ENCODE peak calls at places on chromosome 12, in ten cellular contexts. One of them, this sample, is unnamed.

GRCh38 chr12:169528-170360 is 44.2 kb downstream of the SLC6A12 start:
- DNase-seq in stimulated activated CD8-positive, alpha-beta memory T cell treated with anti-CD3 and anti-CD28 coated beads, Interleukin-4, amount 100 ng/mL, for 1 hour: no peak
- DNase-seq in lower lobe of right lung: no peak
- DNase-seq in activated naive CD8-positive, alpha-beta T cell treated with anti-CD3 and anti-CD28 coated beads, Interleukin-2, amount 50 U/mL, for 24 hours: no peak
- DNase-seq in GF-D8: no peak
- DNase-seq in NCI-H524: no peak
- DNase-seq in keratinocyte: no peak
- DNase-seq in mesendoderm: peak
- DNase-seq in amniotic stem cell: no peak
- DNase-seq in fibroblast of lung: no peak
- DNase-seq in this sample: no peak

GRCh38 chr12:91920276-91920675 is 225.4 kb downstream of the BTG1 start:
- DNase-seq in keratinocyte: no peak
- DNase-seq in fibroblast of lung: peak
- DNase-seq in NCI-H524: no peak
- DNase-seq in lower lobe of right lung: no peak
- DNase-seq in stimulated activated CD8-positive, alpha-beta memory T cell treated with anti-CD3 and anti-CD28 coated beads, Interleukin-4, amount 100 ng/mL, for 1 hour: no peak
- DNase-seq in activated naive CD8-positive, alpha-beta T cell treated with anti-CD3 and anti-CD28 coated beads, Interleukin-2, amount 50 U/mL, for 24 hours: no peak
- DNase-seq in mesendoderm: no peak
- DNase-seq in GF-D8: no peak
- DNase-seq in amniotic stem cell: no peak
- DNase-seq in this sample: no peak

GRCh38 chr12:26636710-26637328 is 196.2 kb downstream of the ITPR2 start:
- DNase-seq in lower lobe of right lung: no peak
- DNase-seq in GF-D8: no peak
- DNase-seq in activated naive CD8-positive, alpha-beta T cell treated with anti-CD3 and anti-CD28 coated beads, Interleukin-2, amount 50 U/mL, for 24 hours: no peak
- DNase-seq in mesendoderm: peak
- DNase-seq in NCI-H524: no peak
- DNase-seq in stimulated activated CD8-positive, alpha-beta memory T cell treated with anti-CD3 and anti-CD28 coated beads, Interleukin-4, amount 100 ng/mL, for 1 hour: no peak
- DNase-seq in keratinocyte: no peak
- DNase-seq in amniotic stem cell: no peak
- DNase-seq in fibroblast of lung: peak
- DNase-seq in this sample: peak

GRCh38 chr12:55017421-55017820 is 2.4 kb upstream of the NEUROD4 start:
- DNase-seq in keratinocyte: no peak
- DNase-seq in fibroblast of lung: no peak
- DNase-seq in mesendoderm: no peak
- DNase-seq in amniotic stem cell: no peak
- DNase-seq in lower lobe of right lung: no peak
- DNase-seq in GF-D8: no peak
- DNase-seq in stimulated activated CD8-positive, alpha-beta memory T cell treated with anti-CD3 and anti-CD28 coated beads, Interleukin-4, amount 100 ng/mL, for 1 hour: no peak
- DNase-seq in activated naive CD8-positive, alpha-beta T cell treated with anti-CD3 and anti-CD28 coated beads, Interleukin-2, amount 50 U/mL, for 24 hours: no peak
- DNase-seq in NCI-H524: peak
- DNase-seq in this sample: no peak

GRCh38 chr12:108787539-108787938 is 56.2 kb upstream of the CORO1C start:
- DNase-seq in mesendoderm: no peak
- DNase-seq in amniotic stem cell: no peak
- DNase-seq in fibroblast of lung: no peak
- DNase-seq in NCI-H524: no peak
- DNase-seq in activated naive CD8-positive, alpha-beta T cell treated with anti-CD3 and anti-CD28 coated beads, Interleukin-2, amount 50 U/mL, for 24 hours: no peak
- DNase-seq in GF-D8: no peak
- DNase-seq in keratinocyte: no peak
- DNase-seq in stimulated activated CD8-positive, alpha-beta memory T cell treated with anti-CD3 and anti-CD28 coated beads, Interleukin-4, amount 100 ng/mL, for 1 hour: no peak
- DNase-seq in lower lobe of right lung: no peak
- DNase-seq in this sample: no peak

GRCh38 chr12:76762556-76762955 is 1.4 kb upstream of the ZDHHC17 start:
- DNase-seq in fibroblast of lung: no peak
- DNase-seq in keratinocyte: no peak
- DNase-seq in GF-D8: no peak
- DNase-seq in NCI-H524: peak
- DNase-seq in activated naive CD8-positive, alpha-beta T cell treated with anti-CD3 and anti-CD28 coated beads, Interleukin-2, amount 50 U/mL, for 24 hours: no peak
- DNase-seq in lower lobe of right lung: no peak
- DNase-seq in stimulated activated CD8-positive, alpha-beta memory T cell treated with anti-CD3 and anti-CD28 coated beads, Interleukin-4, amount 100 ng/mL, for 1 hour: no peak
- DNase-seq in mesendoderm: peak
- DNase-seq in amniotic stem cell: no peak
- DNase-seq in this sample: no peak

GRCh38 chr12:8605057-8605456 is 7.6 kb downstream of the AICDA start:
- DNase-seq in activated naive CD8-positive, alpha-beta T cell treated with anti-CD3 and anti-CD28 coated beads, Interleukin-2, amount 50 U/mL, for 24 hours: no peak
- DNase-seq in stimulated activated CD8-positive, alpha-beta memory T cell treated with anti-CD3 and anti-CD28 coated beads, Interleukin-4, amount 100 ng/mL, for 1 hour: no peak
- DNase-seq in keratinocyte: no peak
- DNase-seq in fibroblast of lung: no peak
- DNase-seq in mesendoderm: no peak
- DNase-seq in NCI-H524: no peak
- DNase-seq in amniotic stem cell: no peak
- DNase-seq in GF-D8: no peak
- DNase-seq in lower lobe of right lung: no peak
- DNase-seq in this sample: no peak

GRCh38 chr12:104604995-104605675 is 148.4 kb downstream of the CHST11 start:
- DNase-seq in activated naive CD8-positive, alpha-beta T cell treated with anti-CD3 and anti-CD28 coated beads, Interleukin-2, amount 50 U/mL, for 24 hours: no peak
- DNase-seq in GF-D8: no peak
- DNase-seq in fibroblast of lung: no peak
- DNase-seq in lower lobe of right lung: peak
- DNase-seq in amniotic stem cell: no peak
- DNase-seq in mesendoderm: peak
- DNase-seq in stimulated activated CD8-positive, alpha-beta memory T cell treated with anti-CD3 and anti-CD28 coated beads, Interleukin-4, amount 100 ng/mL, for 1 hour: no peak
- DNase-seq in keratinocyte: no peak
- DNase-seq in NCI-H524: no peak
- DNase-seq in this sample: no peak

GRCh38 chr12:49969027-49969426 is 3.7 kb upstream of the AQP6 start:
- DNase-seq in keratinocyte: no peak
- DNase-seq in lower lobe of right lung: no peak
- DNase-seq in stimulated activated CD8-positive, alpha-beta memory T cell treated with anti-CD3 and anti-CD28 coated beads, Interleukin-4, amount 100 ng/mL, for 1 hour: no peak
- DNase-seq in NCI-H524: no peak
- DNase-seq in fibroblast of lung: no peak
- DNase-seq in activated naive CD8-positive, alpha-beta T cell treated with anti-CD3 and anti-CD28 coated beads, Interleukin-2, amount 50 U/mL, for 24 hours: no peak
- DNase-seq in mesendoderm: no peak
- DNase-seq in GF-D8: no peak
- DNase-seq in amniotic stem cell: no peak
- DNase-seq in this sample: no peak

GRCh38 chr12:96503971-96504370 is 14.6 kb downstream of the CFAP54 start:
- DNase-seq in GF-D8: no peak
- DNase-seq in keratinocyte: no peak
- DNase-seq in NCI-H524: no peak
- DNase-seq in amniotic stem cell: no peak
- DNase-seq in stimulated activated CD8-positive, alpha-beta memory T cell treated with anti-CD3 and anti-CD28 coated beads, Interleukin-4, amount 100 ng/mL, for 1 hour: no peak
- DNase-seq in fibroblast of lung: peak
- DNase-seq in activated naive CD8-positive, alpha-beta T cell treated with anti-CD3 and anti-CD28 coated beads, Interleukin-2, amount 50 U/mL, for 24 hours: no peak
- DNase-seq in mesendoderm: no peak
- DNase-seq in lower lobe of right lung: no peak
- DNase-seq in this sample: no peak

GRCh38 chr12:46661161-46661845 is 164.5 kb downstream of the SLC38A4 start:
- DNase-seq in amniotic stem cell: peak
- DNase-seq in GF-D8: peak
- DNase-seq in stimulated activated CD8-positive, alpha-beta memory T cell treated with anti-CD3 and anti-CD28 coated beads, Interleukin-4, amount 100 ng/mL, for 1 hour: no peak
- DNase-seq in mesendoderm: peak
- DNase-seq in lower lobe of right lung: no peak
- DNase-seq in keratinocyte: no peak
- DNase-seq in fibroblast of lung: peak
- DNase-seq in activated naive CD8-positive, alpha-beta T cell treated with anti-CD3 and anti-CD28 coated beads, Interleukin-2, amount 50 U/mL, for 24 hours: no peak
- DNase-seq in NCI-H524: peak
- DNase-seq in this sample: peak

GRCh38 chr12:6200266-6201198 is at the start of gene CD9:
- DNase-seq in lower lobe of right lung: peak
- DNase-seq in stimulated activated CD8-positive, alpha-beta memory T cell treated with anti-CD3 and anti-CD28 coated beads, Interleukin-4, amount 100 ng/mL, for 1 hour: no peak
- DNase-seq in keratinocyte: no peak
- DNase-seq in activated naive CD8-positive, alpha-beta T cell treated with anti-CD3 and anti-CD28 coated beads, Interleukin-2, amount 50 U/mL, for 24 hours: peak
- DNase-seq in mesendoderm: peak
- DNase-seq in NCI-H524: peak
- DNase-seq in amniotic stem cell: no peak
- DNase-seq in GF-D8: no peak
- DNase-seq in fibroblast of lung: no peak
- DNase-seq in this sample: peak

GRCh38 chr12:117897379-117898161 is 71.2 kb downstream of the KSR2 start:
- DNase-seq in stimulated activated CD8-positive, alpha-beta memory T cell treated with anti-CD3 and anti-CD28 coated beads, Interleukin-4, amount 100 ng/mL, for 1 hour: no peak
- DNase-seq in lower lobe of right lung: no peak
- DNase-seq in amniotic stem cell: no peak
- DNase-seq in keratinocyte: no peak
- DNase-seq in activated naive CD8-positive, alpha-beta T cell treated with anti-CD3 and anti-CD28 coated beads, Interleukin-2, amount 50 U/mL, for 24 hours: no peak
- DNase-seq in GF-D8: no peak
- DNase-seq in mesendoderm: no peak
- DNase-seq in NCI-H524: no peak
- DNase-seq in fibroblast of lung: no peak
- DNase-seq in this sample: no peak

GRCh38 chr12:131944601-131945251 is 5.0 kb upstream of the EP400 start:
- DNase-seq in lower lobe of right lung: peak
- DNase-seq in mesendoderm: no peak
- DNase-seq in activated naive CD8-positive, alpha-beta T cell treated with anti-CD3 and anti-CD28 coated beads, Interleukin-2, amount 50 U/mL, for 24 hours: no peak
- DNase-seq in NCI-H524: peak
- DNase-seq in amniotic stem cell: no peak
- DNase-seq in fibroblast of lung: no peak
- DNase-seq in stimulated activated CD8-positive, alpha-beta memory T cell treated with anti-CD3 and anti-CD28 coated beads, Interleukin-4, amount 100 ng/mL, for 1 hour: no peak
- DNase-seq in keratinocyte: no peak
- DNase-seq in GF-D8: no peak
- DNase-seq in this sample: no peak

GRCh38 chr12:129119537-129119936 is 266.3 kb downstream of the GLT1D1 start:
- DNase-seq in mesendoderm: peak
- DNase-seq in GF-D8: no peak
- DNase-seq in keratinocyte: no peak
- DNase-seq in amniotic stem cell: no peak
- DNase-seq in activated naive CD8-positive, alpha-beta T cell treated with anti-CD3 and anti-CD28 coated beads, Interleukin-2, amount 50 U/mL, for 24 hours: no peak
- DNase-seq in NCI-H524: no peak
- DNase-seq in lower lobe of right lung: no peak
- DNase-seq in stimulated activated CD8-positive, alpha-beta memory T cell treated with anti-CD3 and anti-CD28 coated beads, Interleukin-4, amount 100 ng/mL, for 1 hour: no peak
- DNase-seq in fibroblast of lung: no peak
- DNase-seq in this sample: no peak

GRCh38 chr12:44000309-44000952 is 164.6 kb downstream of the TMEM117 start:
- DNase-seq in fibroblast of lung: peak
- DNase-seq in amniotic stem cell: no peak
- DNase-seq in lower lobe of right lung: no peak
- DNase-seq in keratinocyte: peak
- DNase-seq in GF-D8: peak
- DNase-seq in mesendoderm: peak
- DNase-seq in stimulated activated CD8-positive, alpha-beta memory T cell treated with anti-CD3 and anti-CD28 coated beads, Interleukin-4, amount 100 ng/mL, for 1 hour: no peak
- DNase-seq in NCI-H524: peak
- DNase-seq in activated naive CD8-positive, alpha-beta T cell treated with anti-CD3 and anti-CD28 coated beads, Interleukin-2, amount 50 U/mL, for 24 hours: peak
- DNase-seq in this sample: peak

GRCh38 chr12:2691340-2692111 is 103.2 kb upstream of the FKBP4 start:
- DNase-seq in lower lobe of right lung: no peak
- DNase-seq in mesendoderm: peak
- DNase-seq in fibroblast of lung: no peak
- DNase-seq in keratinocyte: no peak
- DNase-seq in NCI-H524: peak
- DNase-seq in amniotic stem cell: no peak
- DNase-seq in activated naive CD8-positive, alpha-beta T cell treated with anti-CD3 and anti-CD28 coated beads, Interleukin-2, amount 50 U/mL, for 24 hours: peak
- DNase-seq in stimulated activated CD8-positive, alpha-beta memory T cell treated with anti-CD3 and anti-CD28 coated beads, Interleukin-4, amount 100 ng/mL, for 1 hour: peak
- DNase-seq in GF-D8: peak
- DNase-seq in this sample: no peak

GRCh38 chr12:126347421-126347820 is 1282.2 kb downstream of the AACS start:
- DNase-seq in stimulated activated CD8-positive, alpha-beta memory T cell treated with anti-CD3 and anti-CD28 coated beads, Interleukin-4, amount 100 ng/mL, for 1 hour: no peak
- DNase-seq in mesendoderm: peak
- DNase-seq in lower lobe of right lung: no peak
- DNase-seq in keratinocyte: no peak
- DNase-seq in fibroblast of lung: no peak
- DNase-seq in NCI-H524: no peak
- DNase-seq in amniotic stem cell: no peak
- DNase-seq in activated naive CD8-positive, alpha-beta T cell treated with anti-CD3 and anti-CD28 coated beads, Interleukin-2, amount 50 U/mL, for 24 hours: no peak
- DNase-seq in GF-D8: no peak
- DNase-seq in this sample: no peak

GRCh38 chr12:75917083-75917482 is 114.5 kb downstream of the PHLDA1 start:
- DNase-seq in NCI-H524: no peak
- DNase-seq in amniotic stem cell: no peak
- DNase-seq in stimulated activated CD8-positive, alpha-beta memory T cell treated with anti-CD3 and anti-CD28 coated beads, Interleukin-4, amount 100 ng/mL, for 1 hour: no peak
- DNase-seq in keratinocyte: no peak
- DNase-seq in lower lobe of right lung: no peak
- DNase-seq in mesendoderm: no peak
- DNase-seq in fibroblast of lung: no peak
- DNase-seq in activated naive CD8-positive, alpha-beta T cell treated with anti-CD3 and anti-CD28 coated beads, Interleukin-2, amount 50 U/mL, for 24 hours: no peak
- DNase-seq in GF-D8: no peak
- DNase-seq in this sample: no peak

GRCh38 chr12:30515351-30515750 is 180.3 kb downstream of the IPO8 start:
- DNase-seq in keratinocyte: no peak
- DNase-seq in activated naive CD8-positive, alpha-beta T cell treated with anti-CD3 and anti-CD28 coated beads, Interleukin-2, amount 50 U/mL, for 24 hours: no peak
- DNase-seq in NCI-H524: peak
- DNase-seq in amniotic stem cell: no peak
- DNase-seq in mesendoderm: peak
- DNase-seq in GF-D8: no peak
- DNase-seq in stimulated activated CD8-positive, alpha-beta memory T cell treated with anti-CD3 and anti-CD28 coated beads, Interleukin-4, amount 100 ng/mL, for 1 hour: no peak
- DNase-seq in fibroblast of lung: peak
- DNase-seq in lower lobe of right lung: no peak
- DNase-seq in this sample: no peak

GRCh38 chr12:93624595-93625294 is 52.3 kb downstream of the SOCS2 start:
- DNase-seq in lower lobe of right lung: no peak
- DNase-seq in mesendoderm: peak
- DNase-seq in fibroblast of lung: peak
- DNase-seq in GF-D8: no peak
- DNase-seq in amniotic stem cell: peak
- DNase-seq in keratinocyte: peak
- DNase-seq in activated naive CD8-positive, alpha-beta T cell treated with anti-CD3 and anti-CD28 coated beads, Interleukin-2, amount 50 U/mL, for 24 hours: no peak
- DNase-seq in NCI-H524: no peak
- DNase-seq in stimulated activated CD8-positive, alpha-beta memory T cell treated with anti-CD3 and anti-CD28 coated beads, Interleukin-4, amount 100 ng/mL, for 1 hour: no peak
- DNase-seq in this sample: peak

GRCh38 chr12:86551146-86551571 is 295.0 kb upstream of the MGAT4C start:
- DNase-seq in amniotic stem cell: no peak
- DNase-seq in fibroblast of lung: peak
- DNase-seq in stimulated activated CD8-positive, alpha-beta memory T cell treated with anti-CD3 and anti-CD28 coated beads, Interleukin-4, amount 100 ng/mL, for 1 hour: no peak
- DNase-seq in activated naive CD8-positive, alpha-beta T cell treated with anti-CD3 and anti-CD28 coated beads, Interleukin-2, amount 50 U/mL, for 24 hours: no peak
- DNase-seq in keratinocyte: no peak
- DNase-seq in mesendoderm: no peak
- DNase-seq in lower lobe of right lung: no peak
- DNase-seq in NCI-H524: no peak
- DNase-seq in GF-D8: no peak
- DNase-seq in this sample: no peak

GRCh38 chr12:114936148-114937099 is 252.4 kb upstream of the TBX3 start:
- DNase-seq in activated naive CD8-positive, alpha-beta T cell treated with anti-CD3 and anti-CD28 coated beads, Interleukin-2, amount 50 U/mL, for 24 hours: no peak
- DNase-seq in stimulated activated CD8-positive, alpha-beta memory T cell treated with anti-CD3 and anti-CD28 coated beads, Interleukin-4, amount 100 ng/mL, for 1 hour: no peak
- DNase-seq in GF-D8: no peak
- DNase-seq in fibroblast of lung: peak
- DNase-seq in NCI-H524: no peak
- DNase-seq in amniotic stem cell: no peak
- DNase-seq in keratinocyte: peak
- DNase-seq in mesendoderm: peak
- DNase-seq in lower lobe of right lung: no peak
- DNase-seq in this sample: no peak

GRCh38 chr12:80607361-80608135 is 99.9 kb upstream of the MYF6 start:
- DNase-seq in keratinocyte: no peak
- DNase-seq in stimulated activated CD8-positive, alpha-beta memory T cell treated with anti-CD3 and anti-CD28 coated beads, Interleukin-4, amount 100 ng/mL, for 1 hour: no peak
- DNase-seq in amniotic stem cell: no peak
- DNase-seq in activated naive CD8-positive, alpha-beta T cell treated with anti-CD3 and anti-CD28 coated beads, Interleukin-2, amount 50 U/mL, for 24 hours: no peak
- DNase-seq in mesendoderm: no peak
- DNase-seq in NCI-H524: no peak
- DNase-seq in GF-D8: no peak
- DNase-seq in lower lobe of right lung: no peak
- DNase-seq in fibroblast of lung: no peak
- DNase-seq in this sample: no peak

This sample was measured in A549.